ENCODE peak calls at places on chromosomes 13 and 19, in eight cellular contexts. V is HCT116, E is WERI-Rb-1, G is left lung, Q is neuronal stem cell, D is trophoblast cell, N is PC-9, T is lower lobe of right lung. M is an unnamed sample.

GRCh38 chr13:97122381-97122996 is 99.6 kb upstream of the MBNL2 start:
- DNase-seq in G (no peak), E (no peak), T (no peak), N (peak; percentile 37), V (peak; percentile 85), Q (no peak), D (peak; percentile 78), M (no peak)

GRCh38 chr19:13959962-13960862 is 7.9 kb downstream of the DCAF15 start:
- DNase-seq in G (no peak), E (peak; percentile 58), D (peak; percentile 21), V (no peak), T (no peak), Q (no peak), N (no peak), M (peak; percentile 21)

GRCh38 chr13:76307157-76307556 is 579.0 kb downstream of the KCTD12 start:
- DNase-seq in D (peak; percentile 81), G (no peak), Q (no peak), N (no peak), T (no peak), E (no peak), V (no peak), M (peak; percentile 19)

GRCh38 chr19:10520652-10521318 is 3.5 kb upstream of the S1PR5 start:
- DNase-seq in V (no peak), E (no peak), G (no peak), Q (no peak), N (peak; percentile 68), D (no peak), T (no peak), M (no peak)

GRCh38 chr13:40329682-40330485 is 336.6 kb downstream of the FOXO1 start:
- DNase-seq in N (no peak), V (no peak), G (no peak), D (no peak), Q (no peak), T (no peak), E (no peak), M (no peak)

GRCh38 chr19:47376589-47377144 is 27.6 kb downstream of the DHX34 start:
- DNase-seq in T (no peak), D (no peak), Q (no peak), G (no peak), N (no peak), V (no peak), E (no peak), M (no peak)

GRCh38 chr13:83620535-83621220 is 261.6 kb downstream of the SLITRK1 start:
- DNase-seq in V (peak; percentile 13), D (peak; percentile 2), G (no peak), Q (no peak), T (no peak), N (no peak), E (no peak), M (no peak)

GRCh38 chr19:7500811-7501450 is 12.1 kb upstream of the PEX11G start:
- DNase-seq in G (no peak), V (peak; percentile 78), N (peak; percentile 80), Q (peak; percentile 75), T (peak; percentile 59), E (peak; percentile 92), D (no peak), M (no peak)

GRCh38 chr19:681029-681626 is 4.9 kb downstream of the FSTL3 start:
- DNase-seq in G (peak; percentile 95), E (peak; percentile 95), V (no peak), D (peak; percentile 41), N (no peak), Q (no peak), T (peak; percentile 92), M (no peak)

GRCh38 chr19:47587295-47587694 is 14.3 kb upstream of the ZNF541 start:
- DNase-seq in Q (no peak), G (no peak), E (no peak), D (peak; percentile 92), N (no peak), V (no peak), T (no peak), M (no peak)

GRCh38 chr13:30135351-30135750 is 172.0 kb downstream of the KATNAL1 start:
- DNase-seq in D (no peak), V (no peak), Q (no peak), G (no peak), T (no peak), E (no peak), N (no peak), M (no peak)

GRCh38 chr13:33140161-33140560 is 123.9 kb downstream of the KL start:
- DNase-seq in N (no peak), V (no peak), G (no peak), Q (no peak), D (no peak), T (no peak), E (no peak), M (peak; percentile 89)

GRCh38 chr19:48113190-48113917 is 2.7 kb upstream of the PLA2G4C start:
- DNase-seq in T (no peak), N (no peak), V (no peak), G (no peak), Q (no peak), D (no peak), E (no peak), M (no peak)

GRCh38 chr19:16202320-16203255 is 4.9 kb downstream of the AP1M1 start:
- DNase-seq in Q (no peak), N (no peak), D (no peak), E (no peak), T (no peak), G (no peak), V (no peak), M (no peak)

GRCh38 chr13:42109957-42110356 is 61.5 kb downstream of the DGKH start:
- DNase-seq in N (no peak), G (no peak), Q (no peak), D (no peak), T (no peak), E (no peak), V (no peak), M (no peak)

GRCh38 chr19:4380254-4380727 is 20.1 kb downstream of the SH3GL1 start:
- DNase-seq in T (peak; percentile 73), Q (no peak), V (no peak), N (no peak), E (no peak), D (peak; percentile 29), G (peak; percentile 65), M (no peak)

GRCh38 chr13:113110048-113110851 is 4.7 kb downstream of the F7 start:
- DNase-seq in V (no peak), T (peak; percentile 49), N (no peak), Q (no peak), G (peak; percentile 27), E (no peak), D (no peak), M (no peak)

GRCh38 chr19:13215572-13216380 is 65.6 kb downstream of the IER2 start:
- DNase-seq in N (no peak), Q (no peak), G (no peak), T (no peak), V (no peak), E (no peak), D (no peak), M (no peak)

GRCh38 chr13:78160793-78161192 is 242.2 kb upstream of the EDNRB start:
- DNase-seq in N (no peak), E (no peak), D (peak; percentile 39), T (no peak), G (no peak), V (no peak), Q (no peak), M (no peak)

GRCh38 chr13:26867451-26868067 is 107.0 kb upstream of the GPR12 start:
- DNase-seq in G (no peak), T (no peak), Q (peak; percentile 40), D (peak; percentile 58), V (no peak), N (no peak), E (no peak), M (peak; percentile 20)

GRCh38 chr19:34269968-34270621 is 15.7 kb downstream of the GARRE1 start:
- DNase-seq in Q (no peak), D (peak; percentile 95), T (peak; percentile 77), N (peak; percentile 61), G (peak; percentile 62), V (no peak), E (no peak), M (peak; percentile 16)
- H3K4me3 ChIP-seq in Q (no peak overlapping the region), D (no peak overlapping the region), T (peak overlapping the region; percentile 9), N (no peak overlapping the region), G (no peak overlapping the region), V (peak overlapping the region; percentile 3), E (no peak overlapping the region), M (no peak overlapping the region)

DNA sequence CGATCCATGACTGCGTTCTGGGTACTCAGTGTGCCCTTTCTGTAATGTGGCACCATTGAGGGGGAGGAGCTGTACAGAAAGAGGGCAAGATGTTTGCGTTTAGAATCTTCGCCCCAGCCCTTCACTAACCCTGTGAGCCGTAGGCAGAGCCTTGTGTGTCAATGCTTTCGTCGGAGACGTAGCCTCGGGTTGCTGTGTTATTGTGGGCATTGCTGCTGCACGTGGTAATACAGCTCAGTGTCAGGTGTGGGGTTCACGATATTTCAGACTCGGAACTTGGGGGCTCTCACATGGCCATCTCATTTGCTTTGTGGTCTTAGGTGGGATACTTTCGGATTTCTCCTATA is 6.1 kb downstream of the RPS9 start:
- DNase-seq in D (no peak), Q (no peak), G (no peak), T (no peak), V (no peak), N (no peak), E (no peak), M (no peak)
- H3K27ac ChIP-seq in D (no peak overlapping the region), Q (no peak overlapping the region), G (peak overlapping the region; percentile 97), T (peak overlapping the region; percentile 86), V (no peak overlapping the region), N (no peak overlapping the region), E (no peak overlapping the region), M (no peak overlapping the region)

GRCh38 chr19:49336482-49337266 is 1.5 kb downstream of the CD37 start:
- DNase-seq in D (no peak), N (no peak), Q (no peak), E (no peak), T (no peak), V (no peak), G (no peak), M (no peak)
- H3K4me3 ChIP-seq in D (no peak overlapping the region), N (no peak overlapping the region), Q (no peak overlapping the region), E (no peak overlapping the region), T (peak overlapping the region; percentile 44), V (no peak overlapping the region), G (peak overlapping the region; percentile 62), M (no peak overlapping the region)

GRCh38 chr13:45451282-45451681 is 13.5 kb upstream of the COG3 start:
- DNase-seq in Q (no peak), E (no peak), G (no peak), D (no peak), V (no peak), T (no peak), N (no peak), M (no peak)

GRCh38 chr13:45454204-45454603 is 10.5 kb upstream of the COG3 start:
- DNase-seq in T (no peak), V (no peak), N (no peak), Q (no peak), E (no peak), G (no peak), D (no peak), M (no peak)

DNA sequence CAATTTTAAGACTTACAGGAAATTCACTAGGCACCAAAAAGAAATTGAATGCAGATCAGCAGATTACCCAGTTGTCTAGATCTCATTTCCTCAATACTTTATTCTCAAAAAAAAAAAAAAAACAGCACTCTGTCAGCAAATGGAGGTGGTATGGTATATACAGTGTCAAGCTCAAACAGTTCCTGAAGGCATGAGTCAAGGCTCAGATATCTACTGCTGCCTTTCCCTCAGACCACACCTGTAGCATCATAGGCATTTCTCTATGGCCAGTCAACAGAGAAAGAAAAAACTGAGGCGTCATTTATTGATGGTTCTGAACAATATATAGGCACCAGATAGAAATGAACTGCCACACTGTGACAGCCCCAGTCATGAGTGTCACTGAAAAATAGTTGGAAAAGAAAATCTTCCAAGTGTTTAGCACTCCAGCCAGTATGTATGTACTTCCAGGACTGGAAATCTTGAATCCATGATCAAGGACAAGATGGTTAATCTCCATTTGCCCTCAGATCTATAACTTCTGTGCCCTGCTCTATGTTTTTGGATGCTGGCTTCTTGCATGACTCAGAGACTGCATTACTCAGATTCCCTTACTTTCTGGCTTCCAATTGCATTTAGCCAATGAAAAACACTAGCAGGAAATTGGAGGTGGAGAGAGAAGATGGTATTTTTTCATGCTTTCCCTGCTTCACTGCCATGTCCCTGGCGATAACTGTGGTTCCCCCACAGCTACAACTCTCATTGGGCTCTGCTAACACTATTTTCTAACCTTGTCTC is 8.4 kb upstream of the COG3 start:
- DNase-seq in N (no peak), Q (no peak), V (no peak), G (no peak), D (peak; percentile 45), E (no peak), T (no peak), M (no peak)
- H3K27ac ChIP-seq in N (no peak overlapping the region), Q (no peak overlapping the region), V (no peak overlapping the region), G (no peak overlapping the region), D (no peak overlapping the region), E (no peak overlapping the region), T (no peak overlapping the region), M (no peak overlapping the region)

M was measured in SJCRH30.